ENCODE peak calls at places on chromosomes 16 and 17, in nine cellular contexts. One of them, this sample, is unnamed.

GRCh38 chr16:66728117-66728787 is 23.2 kb downstream of the DYNC1LI2 start:
- DNase-seq in NCI-H460: peak
- DNase-seq in heart right ventricle: no peak
- DNase-seq in cardiac fibroblast: peak
- DNase-seq in stimulated activated CD4-positive, alpha-beta T cell treated with anti-CD3 and anti-CD28 coated beads, Interleukin-15, amount 100 ng/mL, for 1 hour: no peak
- DNase-seq in HuH-7.5: no peak
- DNase-seq in EL: peak
- DNase-seq in endothelial cell: no peak
- DNase-seq in foreskin keratinocyte: no peak
- DNase-seq in this sample: no peak

GRCh38 chr17:9290226-9290613 is 268.9 kb downstream of the NTN1 start:
- DNase-seq in NCI-H460: no peak
- DNase-seq in heart right ventricle: no peak
- DNase-seq in cardiac fibroblast: no peak
- DNase-seq in stimulated activated CD4-positive, alpha-beta T cell treated with anti-CD3 and anti-CD28 coated beads, Interleukin-15, amount 100 ng/mL, for 1 hour: no peak
- DNase-seq in HuH-7.5: no peak
- DNase-seq in EL: no peak
- DNase-seq in endothelial cell: no peak
- DNase-seq in foreskin keratinocyte: no peak
- DNase-seq in this sample: no peak

GRCh38 chr16:17161034-17161433 is 309.7 kb downstream of the XYLT1 start:
- DNase-seq in NCI-H460: no peak
- DNase-seq in heart right ventricle: no peak
- DNase-seq in cardiac fibroblast: no peak
- DNase-seq in stimulated activated CD4-positive, alpha-beta T cell treated with anti-CD3 and anti-CD28 coated beads, Interleukin-15, amount 100 ng/mL, for 1 hour: no peak
- DNase-seq in HuH-7.5: no peak
- DNase-seq in EL: no peak
- DNase-seq in endothelial cell: no peak
- DNase-seq in foreskin keratinocyte: no peak
- DNase-seq in this sample: no peak

GRCh38 chr17:17724307-17724921 is 43.2 kb downstream of the RAI1 start:
- DNase-seq in NCI-H460: no peak
- DNase-seq in heart right ventricle: peak
- DNase-seq in cardiac fibroblast: peak
- DNase-seq in stimulated activated CD4-positive, alpha-beta T cell treated with anti-CD3 and anti-CD28 coated beads, Interleukin-15, amount 100 ng/mL, for 1 hour: no peak
- DNase-seq in HuH-7.5: no peak
- DNase-seq in EL: peak
- DNase-seq in endothelial cell: peak
- DNase-seq in foreskin keratinocyte: no peak
- DNase-seq in this sample: peak

GRCh38 chr17:32275060-32276042 is 9.7 kb downstream of the RHBDL3 start:
- DNase-seq in NCI-H460: peak
- DNase-seq in heart right ventricle: peak
- DNase-seq in cardiac fibroblast: peak
- DNase-seq in stimulated activated CD4-positive, alpha-beta T cell treated with anti-CD3 and anti-CD28 coated beads, Interleukin-15, amount 100 ng/mL, for 1 hour: no peak
- DNase-seq in HuH-7.5: no peak
- DNase-seq in EL: peak
- DNase-seq in endothelial cell: no peak
- DNase-seq in foreskin keratinocyte: no peak
- DNase-seq in this sample: peak

GRCh38 chr16:77835111-77835510 is 46.7 kb downstream of the VAT1L start:
- DNase-seq in NCI-H460: no peak
- DNase-seq in heart right ventricle: no peak
- DNase-seq in cardiac fibroblast: no peak
- DNase-seq in stimulated activated CD4-positive, alpha-beta T cell treated with anti-CD3 and anti-CD28 coated beads, Interleukin-15, amount 100 ng/mL, for 1 hour: no peak
- DNase-seq in HuH-7.5: no peak
- DNase-seq in EL: no peak
- DNase-seq in endothelial cell: no peak
- DNase-seq in foreskin keratinocyte: no peak
- DNase-seq in this sample: no peak

GRCh38 chr16:89303604-89304003 is 86.1 kb downstream of the ZNF778 start:
- DNase-seq in NCI-H460: no peak
- DNase-seq in heart right ventricle: no peak
- DNase-seq in cardiac fibroblast: no peak
- DNase-seq in stimulated activated CD4-positive, alpha-beta T cell treated with anti-CD3 and anti-CD28 coated beads, Interleukin-15, amount 100 ng/mL, for 1 hour: no peak
- DNase-seq in HuH-7.5: no peak
- DNase-seq in EL: no peak
- DNase-seq in endothelial cell: no peak
- DNase-seq in foreskin keratinocyte: no peak
- DNase-seq in this sample: peak

GRCh38 chr16:76910931-76911330 is 280.1 kb upstream of the MON1B start:
- DNase-seq in NCI-H460: peak
- DNase-seq in heart right ventricle: no peak
- DNase-seq in cardiac fibroblast: peak
- DNase-seq in stimulated activated CD4-positive, alpha-beta T cell treated with anti-CD3 and anti-CD28 coated beads, Interleukin-15, amount 100 ng/mL, for 1 hour: no peak
- DNase-seq in HuH-7.5: no peak
- DNase-seq in EL: no peak
- DNase-seq in endothelial cell: no peak
- DNase-seq in foreskin keratinocyte: peak
- DNase-seq in this sample: peak

GRCh38 chr17:4908301-4908700 is 5.4 kb upstream of the CHRNE start:
- DNase-seq in NCI-H460: no peak
- DNase-seq in heart right ventricle: no peak
- DNase-seq in cardiac fibroblast: no peak
- DNase-seq in stimulated activated CD4-positive, alpha-beta T cell treated with anti-CD3 and anti-CD28 coated beads, Interleukin-15, amount 100 ng/mL, for 1 hour: no peak
- DNase-seq in HuH-7.5: no peak
- DNase-seq in EL: peak
- DNase-seq in endothelial cell: peak
- DNase-seq in foreskin keratinocyte: peak
- DNase-seq in this sample: peak

GRCh38 chr17:74164446-74165045 is 38.9 kb upstream of the RPL38 start:
- DNase-seq in NCI-H460: no peak
- DNase-seq in heart right ventricle: no peak
- DNase-seq in cardiac fibroblast: no peak
- DNase-seq in stimulated activated CD4-positive, alpha-beta T cell treated with anti-CD3 and anti-CD28 coated beads, Interleukin-15, amount 100 ng/mL, for 1 hour: no peak
- DNase-seq in HuH-7.5: no peak
- DNase-seq in EL: no peak
- DNase-seq in endothelial cell: no peak
- DNase-seq in foreskin keratinocyte: no peak
- DNase-seq in this sample: no peak

GRCh38 chr17:37605813-37606505 is 3.3 kb downstream of the SYNRG start:
- DNase-seq in NCI-H460: no peak
- DNase-seq in heart right ventricle: no peak
- DNase-seq in cardiac fibroblast: no peak
- DNase-seq in stimulated activated CD4-positive, alpha-beta T cell treated with anti-CD3 and anti-CD28 coated beads, Interleukin-15, amount 100 ng/mL, for 1 hour: no peak
- DNase-seq in HuH-7.5: no peak
- DNase-seq in EL: peak
- DNase-seq in endothelial cell: no peak
- DNase-seq in foreskin keratinocyte: no peak
- DNase-seq in this sample: peak

GRCh38 chr16:30186444-30186781 is 3.0 kb downstream of the CORO1A start:
- DNase-seq in NCI-H460: no peak
- DNase-seq in heart right ventricle: no peak
- DNase-seq in cardiac fibroblast: no peak
- DNase-seq in stimulated activated CD4-positive, alpha-beta T cell treated with anti-CD3 and anti-CD28 coated beads, Interleukin-15, amount 100 ng/mL, for 1 hour: peak
- DNase-seq in HuH-7.5: no peak
- DNase-seq in EL: no peak
- DNase-seq in endothelial cell: no peak
- DNase-seq in foreskin keratinocyte: no peak
- DNase-seq in this sample: no peak

GRCh38 chr17:16516594-16517018 is 24.6 kb upstream of the LRRC75A start:
- DNase-seq in NCI-H460: no peak
- DNase-seq in heart right ventricle: no peak
- DNase-seq in cardiac fibroblast: peak
- DNase-seq in stimulated activated CD4-positive, alpha-beta T cell treated with anti-CD3 and anti-CD28 coated beads, Interleukin-15, amount 100 ng/mL, for 1 hour: no peak
- DNase-seq in HuH-7.5: no peak
- DNase-seq in EL: peak
- DNase-seq in endothelial cell: no peak
- DNase-seq in foreskin keratinocyte: no peak
- DNase-seq in this sample: peak

GRCh38 chr17:63555475-63556156 is 5.3 kb downstream of the DCAF7 start:
- DNase-seq in NCI-H460: no peak
- DNase-seq in heart right ventricle: no peak
- DNase-seq in cardiac fibroblast: no peak
- DNase-seq in stimulated activated CD4-positive, alpha-beta T cell treated with anti-CD3 and anti-CD28 coated beads, Interleukin-15, amount 100 ng/mL, for 1 hour: no peak
- DNase-seq in HuH-7.5: no peak
- DNase-seq in EL: no peak
- DNase-seq in endothelial cell: no peak
- DNase-seq in foreskin keratinocyte: no peak
- DNase-seq in this sample: peak

GRCh38 chr17:54307326-54307725 is 484.6 kb downstream of the KIF2B start:
- DNase-seq in NCI-H460: no peak
- DNase-seq in heart right ventricle: no peak
- DNase-seq in cardiac fibroblast: peak
- DNase-seq in stimulated activated CD4-positive, alpha-beta T cell treated with anti-CD3 and anti-CD28 coated beads, Interleukin-15, amount 100 ng/mL, for 1 hour: no peak
- DNase-seq in HuH-7.5: no peak
- DNase-seq in EL: no peak
- DNase-seq in endothelial cell: no peak
- DNase-seq in foreskin keratinocyte: peak
- DNase-seq in this sample: no peak

GRCh38 chr16:17940584-17940983 is 396.0 kb downstream of the NPIPA8 start:
- DNase-seq in NCI-H460: no peak
- DNase-seq in heart right ventricle: no peak
- DNase-seq in cardiac fibroblast: no peak
- DNase-seq in stimulated activated CD4-positive, alpha-beta T cell treated with anti-CD3 and anti-CD28 coated beads, Interleukin-15, amount 100 ng/mL, for 1 hour: no peak
- DNase-seq in HuH-7.5: no peak
- DNase-seq in EL: no peak
- DNase-seq in endothelial cell: no peak
- DNase-seq in foreskin keratinocyte: no peak
- DNase-seq in this sample: no peak

GRCh38 chr16:80739523-80739922 is 64.9 kb downstream of the CDYL2 start:
- DNase-seq in NCI-H460: no peak
- DNase-seq in heart right ventricle: no peak
- DNase-seq in cardiac fibroblast: no peak
- DNase-seq in stimulated activated CD4-positive, alpha-beta T cell treated with anti-CD3 and anti-CD28 coated beads, Interleukin-15, amount 100 ng/mL, for 1 hour: no peak
- DNase-seq in HuH-7.5: no peak
- DNase-seq in EL: no peak
- DNase-seq in endothelial cell: no peak
- DNase-seq in foreskin keratinocyte: no peak
- DNase-seq in this sample: no peak

GRCh38 chr16:31105677-31106213 is 2.4 kb upstream of the BCKDK start:
- DNase-seq in NCI-H460: peak
- DNase-seq in heart right ventricle: peak
- DNase-seq in cardiac fibroblast: peak
- DNase-seq in stimulated activated CD4-positive, alpha-beta T cell treated with anti-CD3 and anti-CD28 coated beads, Interleukin-15, amount 100 ng/mL, for 1 hour: peak
- DNase-seq in HuH-7.5: peak
- DNase-seq in EL: peak
- DNase-seq in endothelial cell: peak
- DNase-seq in foreskin keratinocyte: no peak
- DNase-seq in this sample: peak

GRCh38 chr17:37750768-37751466 is 6.1 kb upstream of the HNF1B start:
- DNase-seq in NCI-H460: no peak
- DNase-seq in heart right ventricle: no peak
- DNase-seq in cardiac fibroblast: no peak
- DNase-seq in stimulated activated CD4-positive, alpha-beta T cell treated with anti-CD3 and anti-CD28 coated beads, Interleukin-15, amount 100 ng/mL, for 1 hour: no peak
- DNase-seq in HuH-7.5: no peak
- DNase-seq in EL: no peak
- DNase-seq in endothelial cell: no peak
- DNase-seq in foreskin keratinocyte: no peak
- DNase-seq in this sample: no peak

GRCh38 chr17:80445152-80446110 is 30.5 kb downstream of the ENDOV start:
- DNase-seq in NCI-H460: no peak
- DNase-seq in heart right ventricle: peak
- DNase-seq in cardiac fibroblast: no peak
- DNase-seq in stimulated activated CD4-positive, alpha-beta T cell treated with anti-CD3 and anti-CD28 coated beads, Interleukin-15, amount 100 ng/mL, for 1 hour: no peak
- DNase-seq in HuH-7.5: no peak
- DNase-seq in EL: no peak
- DNase-seq in endothelial cell: no peak
- DNase-seq in foreskin keratinocyte: no peak
- DNase-seq in this sample: no peak

GRCh38 chr16:11402051-11402744 is 56.9 kb downstream of the RMI2 start:
- DNase-seq in NCI-H460: no peak
- DNase-seq in heart right ventricle: peak
- DNase-seq in cardiac fibroblast: no peak
- DNase-seq in stimulated activated CD4-positive, alpha-beta T cell treated with anti-CD3 and anti-CD28 coated beads, Interleukin-15, amount 100 ng/mL, for 1 hour: no peak
- DNase-seq in HuH-7.5: no peak
- DNase-seq in EL: no peak
- DNase-seq in endothelial cell: no peak
- DNase-seq in foreskin keratinocyte: no peak
- DNase-seq in this sample: peak

GRCh38 chr16:53743149-53743566 is 39.2 kb downstream of the FTO start:
- DNase-seq in NCI-H460: peak
- DNase-seq in heart right ventricle: no peak
- DNase-seq in cardiac fibroblast: peak
- DNase-seq in stimulated activated CD4-positive, alpha-beta T cell treated with anti-CD3 and anti-CD28 coated beads, Interleukin-15, amount 100 ng/mL, for 1 hour: no peak
- DNase-seq in HuH-7.5: no peak
- DNase-seq in EL: peak
- DNase-seq in endothelial cell: peak
- DNase-seq in foreskin keratinocyte: no peak
- DNase-seq in this sample: no peak

GRCh38 chr16:83789642-83790401 is 18.0 kb upstream of the HSBP1 start:
- DNase-seq in NCI-H460: no peak
- DNase-seq in heart right ventricle: no peak
- DNase-seq in cardiac fibroblast: no peak
- DNase-seq in stimulated activated CD4-positive, alpha-beta T cell treated with anti-CD3 and anti-CD28 coated beads, Interleukin-15, amount 100 ng/mL, for 1 hour: no peak
- DNase-seq in HuH-7.5: no peak
- DNase-seq in EL: no peak
- DNase-seq in endothelial cell: no peak
- DNase-seq in foreskin keratinocyte: no peak
- DNase-seq in this sample: no peak

GRCh38 chr17:59725691-59726090 is 18.2 kb downstream of the VMP1 start:
- DNase-seq in NCI-H460: no peak
- DNase-seq in heart right ventricle: no peak
- DNase-seq in cardiac fibroblast: peak
- DNase-seq in stimulated activated CD4-positive, alpha-beta T cell treated with anti-CD3 and anti-CD28 coated beads, Interleukin-15, amount 100 ng/mL, for 1 hour: no peak
- DNase-seq in HuH-7.5: no peak
- DNase-seq in EL: no peak
- DNase-seq in endothelial cell: no peak
- DNase-seq in foreskin keratinocyte: no peak
- DNase-seq in this sample: peak

This sample was measured in osteoblast.